ENCODE peak calls at places on chromosomes 12 and 14, in seven cellular contexts. One of them, this sample, is unnamed. For H3K4me1, the result is how much of the 10 kb centered on the place peaks cover.

GRCh38 chr12:131422744-131423143 is 288.1 kb upstream of the SFSWAP start:
- DNase-seq in ovary: peak
- DNase-seq in HepG2: no peak
- DNase-seq in transverse colon: no peak
- DNase-seq in suprapubic skin: no peak
- DNase-seq in stomach: no peak
- DNase-seq in upper lobe of left lung: no peak
- DNase-seq in this sample: no peak

GRCh38 chr14:37411079-37411735 is 183.8 kb downstream of the FOXA1 start:
- DNase-seq in ovary: no peak
- DNase-seq in HepG2: no peak
- DNase-seq in transverse colon: no peak
- DNase-seq in suprapubic skin: no peak
- DNase-seq in stomach: no peak
- DNase-seq in upper lobe of left lung: no peak
- DNase-seq in this sample: no peak

GRCh38 chr12:106110626-106111300 is 28.0 kb downstream of the NUAK1 start:
- DNase-seq in ovary: no peak
- DNase-seq in HepG2: no peak
- DNase-seq in transverse colon: peak
- DNase-seq in suprapubic skin: no peak
- DNase-seq in stomach: no peak
- DNase-seq in upper lobe of left lung: no peak
- DNase-seq in this sample: peak

GRCh38 chr14:61866932-61867920 is 105.0 kb downstream of the SNAPC1 start:
- DNase-seq in ovary: no peak
- DNase-seq in HepG2: no peak
- DNase-seq in transverse colon: no peak
- DNase-seq in suprapubic skin: no peak
- DNase-seq in stomach: no peak
- DNase-seq in upper lobe of left lung: no peak
- DNase-seq in this sample: no peak

GRCh38 chr12:80807640-80808288 is 91.1 kb downstream of the MYF5 start:
- DNase-seq in ovary: no peak
- DNase-seq in HepG2: peak
- DNase-seq in transverse colon: no peak
- DNase-seq in suprapubic skin: no peak
- DNase-seq in stomach: no peak
- DNase-seq in upper lobe of left lung: no peak
- DNase-seq in this sample: no peak

GRCh38 chr12:125888921-125889320 is 823.7 kb downstream of the AACS start:
- DNase-seq in ovary: no peak
- DNase-seq in HepG2: no peak
- DNase-seq in transverse colon: no peak
- DNase-seq in suprapubic skin: no peak
- DNase-seq in stomach: no peak
- DNase-seq in upper lobe of left lung: no peak
- DNase-seq in this sample: no peak

GRCh38 chr14:50854521-50854920 is 17.3 kb upstream of the ABHD12B start:
- DNase-seq in ovary: no peak
- DNase-seq in HepG2: no peak
- DNase-seq in transverse colon: no peak
- DNase-seq in suprapubic skin: no peak
- DNase-seq in stomach: no peak
- DNase-seq in upper lobe of left lung: no peak
- DNase-seq in this sample: no peak

GRCh38 chr14:88562831-88563686 is at the start of gene ZC3H14:
- DNase-seq in ovary: peak
- DNase-seq in HepG2: peak
- DNase-seq in transverse colon: peak
- DNase-seq in suprapubic skin: peak
- DNase-seq in stomach: peak
- DNase-seq in upper lobe of left lung: peak
- DNase-seq in this sample: peak

GRCh38 chr14:52015411-52016030 is 26.2 kb downstream of the RTRAF start:
- DNase-seq in ovary: no peak
- DNase-seq in HepG2: peak
- DNase-seq in transverse colon: no peak
- DNase-seq in suprapubic skin: no peak
- DNase-seq in stomach: peak
- DNase-seq in upper lobe of left lung: no peak
- DNase-seq in this sample: no peak

GRCh38 chr12:79874665-79875064 is 60.2 kb downstream of the PPP1R12A start:
- DNase-seq in ovary: no peak
- DNase-seq in HepG2: no peak
- DNase-seq in transverse colon: no peak
- DNase-seq in suprapubic skin: no peak
- DNase-seq in stomach: no peak
- DNase-seq in upper lobe of left lung: no peak
- DNase-seq in this sample: no peak

GRCh38 chr14:36450550-36450949 is 69.5 kb downstream of the NKX2-1 start:
- DNase-seq in ovary: no peak
- DNase-seq in HepG2: no peak
- DNase-seq in transverse colon: no peak
- DNase-seq in suprapubic skin: no peak
- DNase-seq in stomach: no peak
- DNase-seq in upper lobe of left lung: no peak
- DNase-seq in this sample: no peak

GRCh38 chr12:128783129-128783574 is 40.6 kb downstream of the SLC15A4 start:
- DNase-seq in ovary: no peak
- DNase-seq in HepG2: no peak
- DNase-seq in transverse colon: no peak
- DNase-seq in suprapubic skin: no peak
- DNase-seq in stomach: no peak
- DNase-seq in upper lobe of left lung: no peak
- DNase-seq in this sample: peak

GRCh38 chr14:104877066-104877805 is 12.2 kb downstream of the CEP170B start:
- DNase-seq in ovary: no peak
- DNase-seq in HepG2: no peak
- DNase-seq in transverse colon: no peak
- DNase-seq in suprapubic skin: no peak
- DNase-seq in stomach: no peak
- DNase-seq in upper lobe of left lung: no peak
- DNase-seq in this sample: no peak

GRCh38 chr12:27178723-27179398 is 65.2 kb upstream of the STK38L start:
- DNase-seq in ovary: no peak
- DNase-seq in HepG2: no peak
- DNase-seq in transverse colon: no peak
- DNase-seq in suprapubic skin: no peak
- DNase-seq in stomach: no peak
- DNase-seq in upper lobe of left lung: no peak
- DNase-seq in this sample: no peak
- H3K4me1 ChIP-seq in ovary: under half
- H3K4me1 ChIP-seq in HepG2: under half
- H3K4me1 ChIP-seq in transverse colon: under half
- H3K4me1 ChIP-seq in suprapubic skin: under half
- H3K4me1 ChIP-seq in stomach: under half
- H3K4me1 ChIP-seq in upper lobe of left lung: under half
- H3K4me1 ChIP-seq in this sample: under half

DNA sequence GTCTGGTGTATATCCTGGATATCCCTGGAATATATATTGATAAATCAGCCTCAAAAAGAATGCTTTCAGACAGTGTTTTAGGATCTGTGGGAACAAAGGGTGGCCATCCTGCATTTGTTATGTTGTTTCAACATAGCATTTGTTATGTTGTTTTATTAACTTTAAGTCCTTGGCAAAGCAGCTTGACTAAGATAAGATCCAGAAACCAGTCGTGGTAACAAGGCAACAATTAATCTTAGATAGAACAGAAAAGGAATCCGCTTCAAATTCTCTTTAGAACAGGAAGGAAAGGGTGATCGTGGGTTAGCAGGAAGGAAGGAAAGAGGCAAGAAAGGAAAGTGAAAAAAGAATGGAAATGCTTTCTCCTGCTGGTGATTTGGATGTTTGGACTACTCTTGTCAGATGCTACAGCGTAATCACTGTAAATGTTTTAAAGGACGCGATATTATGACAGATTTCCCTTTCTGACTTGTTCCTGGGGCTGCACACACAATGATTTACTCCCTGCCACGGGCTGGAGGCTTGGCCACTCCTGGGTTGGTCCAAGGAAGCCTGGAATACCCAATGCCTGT is 443.3 kb downstream of the DPF3 start:
- DNase-seq in ovary: no peak
- DNase-seq in HepG2: no peak
- DNase-seq in transverse colon: no peak
- DNase-seq in suprapubic skin: no peak
- DNase-seq in stomach: no peak
- DNase-seq in upper lobe of left lung: no peak
- DNase-seq in this sample: no peak
- TF ChIP-seq EP300 in ovary: no peak
- TF ChIP-seq EP300 in HepG2: no peak
- TF ChIP-seq EP300 in transverse colon: no peak
- TF ChIP-seq EP300 in suprapubic skin: no peak
- TF ChIP-seq EP300 in stomach: no peak
- TF ChIP-seq EP300 in upper lobe of left lung: no peak
- TF ChIP-seq EP300 in this sample: no peak

DNA sequence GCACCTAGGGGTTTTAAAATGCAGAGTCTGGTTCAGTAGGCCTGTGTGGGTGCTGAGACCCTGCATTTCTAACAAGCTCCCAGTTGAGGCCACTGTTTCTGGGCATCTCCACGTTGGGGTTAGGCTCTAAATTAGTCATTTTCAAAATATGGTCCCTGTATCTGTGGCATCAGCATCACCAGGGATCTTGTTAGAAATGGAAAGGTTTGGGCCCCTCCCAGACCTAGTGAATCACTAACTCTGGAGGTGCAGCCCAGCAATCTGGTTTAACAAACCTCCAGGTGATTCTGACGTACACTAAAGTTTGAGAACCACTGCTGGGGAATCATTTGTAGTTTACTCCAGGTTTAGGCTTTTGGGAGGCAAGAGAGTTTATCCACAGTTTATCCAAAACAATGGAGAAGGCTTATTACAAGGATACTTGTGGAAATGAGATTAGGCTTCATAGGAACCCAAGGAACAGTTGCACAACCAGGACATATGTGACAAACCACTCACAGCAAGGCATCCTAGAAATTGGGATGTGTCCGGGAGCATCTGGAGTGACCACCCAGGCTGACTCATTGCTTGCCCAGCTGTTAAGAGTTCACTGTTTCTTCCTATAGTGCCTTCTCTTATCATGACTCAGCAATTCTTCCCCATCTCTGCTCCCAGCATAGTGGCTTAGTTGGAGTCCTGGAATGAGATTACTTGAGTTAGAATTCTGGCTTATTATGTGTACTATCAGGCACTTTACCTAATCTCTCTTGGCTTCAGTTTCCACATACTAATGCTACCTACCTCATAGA is 71.6 kb upstream of the STXBP6 start:
- DNase-seq in ovary: no peak
- DNase-seq in HepG2: peak
- DNase-seq in transverse colon: no peak
- DNase-seq in suprapubic skin: no peak
- DNase-seq in stomach: no peak
- DNase-seq in upper lobe of left lung: no peak
- DNase-seq in this sample: no peak
- TF ChIP-seq CTCF in ovary: no peak
- TF ChIP-seq CTCF in HepG2: no peak
- TF ChIP-seq CTCF in transverse colon: no peak
- TF ChIP-seq CTCF in suprapubic skin: no peak
- TF ChIP-seq CTCF in stomach: no peak
- TF ChIP-seq CTCF in upper lobe of left lung: no peak
- TF ChIP-seq CTCF in this sample: no peak

GRCh38 chr12:47824629-47825028 is 4.9 kb upstream of the HDAC7 start:
- DNase-seq in ovary: no peak
- DNase-seq in HepG2: no peak
- DNase-seq in transverse colon: no peak
- DNase-seq in suprapubic skin: no peak
- DNase-seq in stomach: no peak
- DNase-seq in upper lobe of left lung: no peak
- DNase-seq in this sample: no peak

GRCh38 chr12:47829584-47829983 is 9.9 kb upstream of the HDAC7 start:
- DNase-seq in ovary: no peak
- DNase-seq in HepG2: no peak
- DNase-seq in transverse colon: no peak
- DNase-seq in suprapubic skin: no peak
- DNase-seq in stomach: no peak
- DNase-seq in upper lobe of left lung: no peak
- DNase-seq in this sample: no peak

GRCh38 chr12:47825239-47825639 is 5.5 kb upstream of the HDAC7 start:
- DNase-seq in ovary: peak
- DNase-seq in HepG2: no peak
- DNase-seq in transverse colon: no peak
- DNase-seq in suprapubic skin: no peak
- DNase-seq in stomach: peak
- DNase-seq in upper lobe of left lung: peak
- DNase-seq in this sample: peak

GRCh38 chr12:47828967-47829482 is 9.3 kb upstream of the HDAC7 start:
- DNase-seq in ovary: peak
- DNase-seq in HepG2: no peak
- DNase-seq in transverse colon: peak
- DNase-seq in suprapubic skin: peak
- DNase-seq in stomach: peak
- DNase-seq in upper lobe of left lung: peak
- DNase-seq in this sample: peak

GRCh38 chr12:47828008-47828966 is 8.6 kb upstream of the HDAC7 start:
- DNase-seq in ovary: no peak
- DNase-seq in HepG2: no peak
- DNase-seq in transverse colon: no peak
- DNase-seq in suprapubic skin: no peak
- DNase-seq in stomach: no peak
- DNase-seq in upper lobe of left lung: no peak
- DNase-seq in this sample: no peak
- H3K4me1 ChIP-seq in ovary: under half
- H3K4me1 ChIP-seq in HepG2: under half
- H3K4me1 ChIP-seq in transverse colon: under half
- H3K4me1 ChIP-seq in suprapubic skin: half or more
- H3K4me1 ChIP-seq in stomach: half or more
- H3K4me1 ChIP-seq in upper lobe of left lung: half or more
- H3K4me1 ChIP-seq in this sample: half or more

This sample was measured in sigmoid colon.